ENCODE peak calls at places on chromosomes 2 and 18, in five cellular contexts. One of them, this sample, is unnamed. For H3K27me3, the result is how much of the 10 kb centered on the place peaks cover.

GRCh38 chr2:179338681-179339080 is 74.0 kb upstream of the SESTD1 start:
- DNase-seq in cardiac muscle cell: peak
- DNase-seq in left ventricle myocardium inferior: no peak
- DNase-seq in lower lobe of right lung: no peak
- DNase-seq in heart left ventricle: no peak
- DNase-seq in this sample: no peak

GRCh38 chr2:155895016-155895415 is 437.5 kb downstream of the NR4A2 start:
- DNase-seq in cardiac muscle cell: no peak
- DNase-seq in left ventricle myocardium inferior: no peak
- DNase-seq in lower lobe of right lung: no peak
- DNase-seq in heart left ventricle: no peak
- DNase-seq in this sample: no peak

GRCh38 chr2:37648316-37649011 is 23.0 kb downstream of the CDC42EP3 start:
- DNase-seq in cardiac muscle cell: peak
- DNase-seq in left ventricle myocardium inferior: peak
- DNase-seq in lower lobe of right lung: peak
- DNase-seq in heart left ventricle: peak
- DNase-seq in this sample: no peak

GRCh38 chr2:143398701-143399260 is 269.6 kb downstream of the ARHGAP15 start:
- DNase-seq in cardiac muscle cell: no peak
- DNase-seq in left ventricle myocardium inferior: no peak
- DNase-seq in lower lobe of right lung: no peak
- DNase-seq in heart left ventricle: no peak
- DNase-seq in this sample: no peak

GRCh38 chr18:10792181-10792580 is 266.4 kb downstream of the NAPG start:
- DNase-seq in cardiac muscle cell: peak
- DNase-seq in left ventricle myocardium inferior: no peak
- DNase-seq in lower lobe of right lung: no peak
- DNase-seq in heart left ventricle: no peak
- DNase-seq in this sample: no peak

GRCh38 chr2:151007365-151007764 is 254.3 kb downstream of the RBM43 start:
- DNase-seq in cardiac muscle cell: peak
- DNase-seq in left ventricle myocardium inferior: peak
- DNase-seq in lower lobe of right lung: no peak
- DNase-seq in heart left ventricle: peak
- DNase-seq in this sample: no peak

GRCh38 chr18:45110577-45111506 is 430.2 kb downstream of the SETBP1 start:
- DNase-seq in cardiac muscle cell: peak
- DNase-seq in left ventricle myocardium inferior: peak
- DNase-seq in lower lobe of right lung: no peak
- DNase-seq in heart left ventricle: peak
- DNase-seq in this sample: no peak

GRCh38 chr18:44723366-44723765 is 42.7 kb downstream of the SETBP1 start:
- DNase-seq in cardiac muscle cell: no peak
- DNase-seq in left ventricle myocardium inferior: no peak
- DNase-seq in lower lobe of right lung: no peak
- DNase-seq in heart left ventricle: no peak
- DNase-seq in this sample: no peak

GRCh38 chr18:9188359-9189231 is 52.0 kb downstream of the ANKRD12 start:
- DNase-seq in cardiac muscle cell: no peak
- DNase-seq in left ventricle myocardium inferior: no peak
- DNase-seq in lower lobe of right lung: no peak
- DNase-seq in heart left ventricle: no peak
- DNase-seq in this sample: no peak

GRCh38 chr2:86441789-86442641 is 844 bp downstream of the KDM3A start:
- DNase-seq in cardiac muscle cell: peak
- DNase-seq in left ventricle myocardium inferior: peak
- DNase-seq in lower lobe of right lung: peak
- DNase-seq in heart left ventricle: peak
- DNase-seq in this sample: no peak

GRCh38 chr2:221807706-221808105 is 235.6 kb upstream of the EPHA4 start:
- DNase-seq in cardiac muscle cell: no peak
- DNase-seq in left ventricle myocardium inferior: no peak
- DNase-seq in lower lobe of right lung: no peak
- DNase-seq in heart left ventricle: no peak
- DNase-seq in this sample: no peak

GRCh38 chr2:83022631-83023210 is 1436.4 kb downstream of the SUCLG1 start:
- DNase-seq in cardiac muscle cell: peak
- DNase-seq in left ventricle myocardium inferior: no peak
- DNase-seq in lower lobe of right lung: no peak
- DNase-seq in heart left ventricle: no peak
- DNase-seq in this sample: no peak

GRCh38 chr2:66421618-66422017 is 13.3 kb upstream of the MEIS1 start:
- DNase-seq in cardiac muscle cell: no peak
- DNase-seq in left ventricle myocardium inferior: no peak
- DNase-seq in lower lobe of right lung: no peak
- DNase-seq in heart left ventricle: no peak
- DNase-seq in this sample: no peak

GRCh38 chr2:217910875-217911212 is 92.0 kb downstream of the TNS1 start:
- DNase-seq in cardiac muscle cell: no peak
- DNase-seq in left ventricle myocardium inferior: no peak
- DNase-seq in lower lobe of right lung: no peak
- DNase-seq in heart left ventricle: no peak
- DNase-seq in this sample: no peak

GRCh38 chr2:60515751-60516226 is 37.7 kb downstream of the BCL11A start:
- DNase-seq in cardiac muscle cell: peak
- DNase-seq in left ventricle myocardium inferior: no peak
- DNase-seq in lower lobe of right lung: peak
- DNase-seq in heart left ventricle: no peak
- DNase-seq in this sample: no peak

GRCh38 chr2:100895402-100895801 is 75.5 kb downstream of the NPAS2 start:
- DNase-seq in cardiac muscle cell: no peak
- DNase-seq in left ventricle myocardium inferior: peak
- DNase-seq in lower lobe of right lung: no peak
- DNase-seq in heart left ventricle: peak
- DNase-seq in this sample: no peak

GRCh38 chr2:68937346-68938055 is 15.2 kb downstream of the GKN2 start:
- DNase-seq in cardiac muscle cell: no peak
- DNase-seq in left ventricle myocardium inferior: no peak
- DNase-seq in lower lobe of right lung: no peak
- DNase-seq in heart left ventricle: no peak
- DNase-seq in this sample: no peak

GRCh38 chr18:24802439-24802838 is 342.0 kb downstream of the HRH4 start:
- DNase-seq in cardiac muscle cell: no peak
- DNase-seq in left ventricle myocardium inferior: no peak
- DNase-seq in lower lobe of right lung: no peak
- DNase-seq in heart left ventricle: no peak
- DNase-seq in this sample: no peak

GRCh38 chr2:226839960-226840359 is 4.1 kb downstream of the RHBDD1 start:
- DNase-seq in cardiac muscle cell: no peak
- DNase-seq in left ventricle myocardium inferior: no peak
- DNase-seq in lower lobe of right lung: no peak
- DNase-seq in heart left ventricle: no peak
- DNase-seq in this sample: no peak

GRCh38 chr2:96816836-96817702 is 1.0 kb downstream of the CNNM3 start:
- DNase-seq in cardiac muscle cell: peak
- DNase-seq in left ventricle myocardium inferior: no peak
- DNase-seq in lower lobe of right lung: no peak
- DNase-seq in heart left ventricle: no peak
- DNase-seq in this sample: no peak

GRCh38 chr2:111946294-111947114 is 48.1 kb downstream of the MERTK start:
- DNase-seq in cardiac muscle cell: peak
- DNase-seq in left ventricle myocardium inferior: no peak
- DNase-seq in lower lobe of right lung: peak
- DNase-seq in heart left ventricle: peak
- DNase-seq in this sample: no peak

GRCh38 chr2:216576611-216577010 is 56.6 kb upstream of the IGFBP2 start:
- DNase-seq in cardiac muscle cell: no peak
- DNase-seq in left ventricle myocardium inferior: no peak
- DNase-seq in lower lobe of right lung: no peak
- DNase-seq in heart left ventricle: no peak
- DNase-seq in this sample: no peak

GRCh38 chr2:28030600-28030999 is 140.1 kb downstream of the BABAM2 start:
- DNase-seq in cardiac muscle cell: peak
- DNase-seq in left ventricle myocardium inferior: peak
- DNase-seq in lower lobe of right lung: no peak
- DNase-seq in heart left ventricle: peak
- DNase-seq in this sample: no peak

GRCh38 chr2:180291552-180292421 is 284.7 kb upstream of the CWC22 start:
- DNase-seq in cardiac muscle cell: peak
- DNase-seq in left ventricle myocardium inferior: no peak
- DNase-seq in lower lobe of right lung: no peak
- DNase-seq in heart left ventricle: no peak
- DNase-seq in this sample: no peak

GRCh38 chr18:79169958-79170555 is 100.9 kb downstream of the ATP9B start:
- DNase-seq in cardiac muscle cell: peak
- DNase-seq in left ventricle myocardium inferior: no peak
- DNase-seq in lower lobe of right lung: no peak
- DNase-seq in heart left ventricle: no peak
- DNase-seq in this sample: no peak

GRCh38 chr18:65620076-65620696 is 130.6 kb upstream of the CDH7 start:
- DNase-seq in cardiac muscle cell: no peak
- DNase-seq in left ventricle myocardium inferior: no peak
- DNase-seq in lower lobe of right lung: no peak
- DNase-seq in heart left ventricle: no peak
- DNase-seq in this sample: no peak

GRCh38 chr2:131140581-131140980 is 35.4 kb downstream of the PLEKHB2 start:
- DNase-seq in cardiac muscle cell: no peak
- DNase-seq in left ventricle myocardium inferior: no peak
- DNase-seq in lower lobe of right lung: no peak
- DNase-seq in heart left ventricle: no peak
- DNase-seq in this sample: no peak

GRCh38 chr2:113039675-113040074 is 13.0 kb downstream of the IL36B start:
- DNase-seq in cardiac muscle cell: no peak
- DNase-seq in left ventricle myocardium inferior: no peak
- DNase-seq in lower lobe of right lung: no peak
- DNase-seq in heart left ventricle: no peak
- DNase-seq in this sample: no peak

GRCh38 chr2:27701676-27702075 is 38.0 kb downstream of the SLC4A1AP start:
- DNase-seq in cardiac muscle cell: peak
- DNase-seq in left ventricle myocardium inferior: no peak
- DNase-seq in lower lobe of right lung: peak
- DNase-seq in heart left ventricle: peak
- DNase-seq in this sample: no peak

GRCh38 chr18:74905245-74905644 is 303.7 kb downstream of the PTGR3 start:
- DNase-seq in cardiac muscle cell: no peak
- DNase-seq in left ventricle myocardium inferior: peak
- DNase-seq in lower lobe of right lung: no peak
- DNase-seq in heart left ventricle: no peak
- DNase-seq in this sample: no peak

DNA sequence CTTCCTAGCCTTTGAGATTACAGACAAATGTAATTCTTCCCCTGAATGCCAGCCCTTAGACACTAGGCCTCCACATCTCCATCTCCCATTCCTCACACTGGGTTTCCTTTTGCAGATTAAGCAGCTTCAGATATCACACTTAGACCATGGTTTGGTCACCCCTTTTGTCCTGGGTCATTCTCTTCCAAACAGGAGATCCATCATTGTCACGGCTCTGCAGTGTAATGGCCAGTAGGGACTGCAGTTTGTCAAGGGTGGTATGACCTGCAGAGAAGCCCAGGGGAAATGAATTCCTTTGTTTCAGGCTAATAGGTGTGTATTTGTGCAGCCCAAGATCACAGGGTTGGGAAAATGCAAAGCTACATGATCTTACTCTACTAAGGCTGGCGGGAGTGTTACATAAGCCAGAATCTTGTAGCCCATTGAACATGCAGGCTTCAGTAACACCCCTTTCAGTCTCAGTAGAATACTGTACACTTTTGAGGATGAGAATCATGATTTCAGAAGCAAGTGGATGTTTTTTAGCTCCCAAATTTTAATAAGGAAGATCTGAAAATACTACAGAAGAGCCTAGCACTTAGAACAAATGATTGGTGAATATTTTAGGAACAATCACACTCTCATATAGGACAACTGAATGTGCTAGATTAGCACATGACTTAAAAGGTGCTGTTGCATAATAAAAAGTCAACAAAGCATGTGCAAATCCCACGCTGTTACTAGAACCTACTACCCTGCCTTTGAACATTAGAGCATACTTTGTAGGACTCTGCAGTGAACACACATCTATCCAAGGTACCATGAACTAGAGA is 24.0 kb upstream of the LPIN1 start:
- DNase-seq in cardiac muscle cell: no peak
- DNase-seq in left ventricle myocardium inferior: no peak
- DNase-seq in lower lobe of right lung: no peak
- DNase-seq in heart left ventricle: no peak
- DNase-seq in this sample: no peak
- H3K27me3 ChIP-seq in cardiac muscle cell: under half
- H3K27me3 ChIP-seq in left ventricle myocardium inferior: under half
- H3K27me3 ChIP-seq in lower lobe of right lung: under half
- H3K27me3 ChIP-seq in heart left ventricle: under half
- H3K27me3 ChIP-seq in this sample: under half

DNA sequence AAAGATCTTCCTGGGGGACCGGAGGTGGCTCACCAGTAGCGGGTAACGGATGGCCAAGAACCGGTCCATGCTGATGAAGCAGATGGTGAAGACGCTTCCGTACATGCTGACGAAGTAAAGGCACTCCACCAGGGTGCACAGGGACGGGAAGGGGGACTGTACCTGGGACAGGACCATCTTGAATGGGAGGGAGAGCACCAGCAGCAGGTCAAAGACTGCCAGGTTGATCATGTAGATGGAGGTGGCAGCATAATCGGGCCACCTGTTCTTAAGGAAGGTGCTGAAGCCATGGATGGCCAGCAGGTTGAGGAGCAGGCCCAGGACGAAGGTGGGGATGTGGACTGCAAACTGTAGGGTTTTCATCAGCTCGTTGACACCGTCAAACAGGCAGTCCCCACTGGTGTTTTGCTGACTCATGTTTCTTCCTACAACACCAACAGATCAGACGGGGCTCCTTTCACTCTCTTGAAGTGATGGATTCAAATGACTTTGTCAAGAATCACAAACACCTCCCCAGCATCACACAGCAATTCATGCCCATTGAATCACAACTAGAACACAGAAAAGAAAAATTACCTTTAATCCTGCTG is 14.4 kb downstream of the GPR55 start:
- DNase-seq in cardiac muscle cell: no peak
- DNase-seq in left ventricle myocardium inferior: no peak
- DNase-seq in lower lobe of right lung: peak
- DNase-seq in heart left ventricle: no peak
- DNase-seq in this sample: no peak
- H3K27me3 ChIP-seq in cardiac muscle cell: under half
- H3K27me3 ChIP-seq in left ventricle myocardium inferior: under half
- H3K27me3 ChIP-seq in lower lobe of right lung: under half
- H3K27me3 ChIP-seq in heart left ventricle: under half
- H3K27me3 ChIP-seq in this sample: under half

GRCh38 chr2:172087191-172087779 is 2.0 kb downstream of the DLX1 start:
- DNase-seq in cardiac muscle cell: no peak
- DNase-seq in left ventricle myocardium inferior: no peak
- DNase-seq in lower lobe of right lung: no peak
- DNase-seq in heart left ventricle: no peak
- DNase-seq in this sample: no peak
- H3K27me3 ChIP-seq in cardiac muscle cell: half or more
- H3K27me3 ChIP-seq in left ventricle myocardium inferior: half or more
- H3K27me3 ChIP-seq in lower lobe of right lung: half or more
- H3K27me3 ChIP-seq in heart left ventricle: half or more
- H3K27me3 ChIP-seq in this sample: half or more

DNA sequence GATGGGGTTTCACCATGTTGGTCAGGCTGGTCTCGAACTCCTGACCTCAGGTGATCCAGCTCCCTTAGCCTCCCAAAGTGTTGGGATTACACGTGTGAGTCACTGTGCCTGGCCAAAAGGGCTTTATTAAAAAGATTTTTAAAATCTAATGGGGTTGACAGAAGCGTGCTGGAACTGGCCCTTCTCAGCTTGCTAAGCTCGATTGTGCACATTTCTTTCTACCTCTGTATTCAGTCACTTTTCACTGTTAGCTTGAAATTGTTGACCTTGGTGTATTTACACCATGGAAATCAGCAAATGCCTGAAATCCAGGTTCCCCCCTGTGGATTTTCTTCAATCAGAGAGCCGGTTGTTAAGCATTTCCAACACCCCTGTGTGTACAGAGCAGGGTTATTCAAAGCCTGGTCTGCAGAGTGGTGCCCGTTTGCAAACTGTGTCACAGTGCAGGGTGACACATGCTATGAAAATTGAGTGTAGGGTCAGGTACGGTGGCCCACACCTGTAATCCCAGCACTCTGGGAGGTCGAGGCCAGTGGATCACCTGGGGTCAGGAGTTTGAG is 140.2 kb downstream of the TGIF1 start:
- DNase-seq in cardiac muscle cell: no peak
- DNase-seq in left ventricle myocardium inferior: no peak
- DNase-seq in lower lobe of right lung: no peak
- DNase-seq in heart left ventricle: no peak
- DNase-seq in this sample: no peak
- H3K27me3 ChIP-seq in cardiac muscle cell: under half
- H3K27me3 ChIP-seq in left ventricle myocardium inferior: under half
- H3K27me3 ChIP-seq in lower lobe of right lung: under half
- H3K27me3 ChIP-seq in heart left ventricle: under half
- H3K27me3 ChIP-seq in this sample: under half

This sample was measured in iPS DF 6.9.